ENCODE peak calls at places on chromosomes 12 and 14, in five cellular contexts. Y is cardiac fibroblast; C is astrocyte; H is amygdala; Z is stimulated activated CD4-positive, alpha-beta T cell treated with anti-CD3 and anti-CD28 coated beads, Interleukin-12 subunit alpha, Interleukin-12 subunit beta, amount 100 ng/mL, for 4 hours. M is an unnamed sample.

GRCh38 chr12:50014342-50014741 is 11.0 kb downstream of the RACGAP1 start:
- DNase-seq in Z (no peak), C (no peak), H (no peak), Y (no peak), M (no peak)

GRCh38 chr14:99127651-99128167 is 144.3 kb downstream of the BCL11B start:
- DNase-seq in H (no peak), Y (peak), Z (no peak), C (peak), M (no peak)

GRCh38 chr12:66662729-66663128 is 16.1 kb downstream of the GRIP1 start:
- DNase-seq in C (peak), Z (no peak), Y (peak), H (no peak), M (peak)

GRCh38 chr12:62191747-62192485 is 68.3 kb upstream of the USP15 start:
- DNase-seq in Y (peak), C (peak), Z (peak), H (no peak), M (peak)

GRCh38 chr12:130715996-130716917 is at the start of gene RIMBP2:
- DNase-seq in C (peak), Z (no peak), H (no peak), Y (peak), M (peak)

GRCh38 chr14:74309125-74309654 is 6.5 kb upstream of the ABCD4 start:
- DNase-seq in C (no peak), Z (no peak), Y (no peak), H (no peak), M (peak)

GRCh38 chr12:46965137-46965536 is 114.3 kb upstream of the PCED1B start:
- DNase-seq in H (no peak), C (peak), Y (no peak), Z (no peak), M (no peak)

GRCh38 chr14:96660135-96660534 is 137.0 kb upstream of the VRK1 start:
- DNase-seq in Y (no peak), H (no peak), Z (no peak), C (no peak), M (no peak)

GRCh38 chr14:94936901-94937321 is 167.0 kb upstream of the GSC start:
- DNase-seq in C (no peak), Y (peak), Z (no peak), H (no peak), M (no peak)

GRCh38 chr14:76011959-76012802 is 26.6 kb downstream of the IFT43 start:
- DNase-seq in Y (peak), H (peak), C (peak), Z (no peak), M (no peak)

GRCh38 chr14:51014086-51014485 is 69.8 kb upstream of the PYGL start:
- DNase-seq in C (peak), Y (peak), H (no peak), Z (no peak), M (no peak)

GRCh38 chr14:76257842-76258397 is 106.2 kb downstream of the GPATCH2L start:
- DNase-seq in Y (no peak), C (no peak), H (no peak), Z (no peak), M (no peak)

GRCh38 chr12:1864867-1865266 is 44.5 kb downstream of the LRTM2 start:
- DNase-seq in Y (no peak), Z (no peak), H (no peak), C (no peak), M (no peak)

GRCh38 chr12:94386422-94386821 is 73.2 kb downstream of the CEP83 start:
- DNase-seq in Y (peak), C (peak), H (no peak), Z (no peak), M (no peak)

GRCh38 chr14:75446447-75446846 is 18.6 kb downstream of the JDP2 start:
- DNase-seq in C (no peak), Y (no peak), Z (no peak), H (no peak), M (no peak)

GRCh38 chr14:49594347-49595089 is 4.2 kb upstream of the LRR1 start:
- DNase-seq in C (peak), Z (no peak), H (no peak), Y (peak), M (no peak)

GRCh38 chr14:23387916-23388882 is 11.4 kb downstream of the CMTM5 start:
- DNase-seq in C (no peak), Y (no peak), H (no peak), Z (no peak), M (no peak)

GRCh38 chr12:31835276-31835882 is 106.6 kb upstream of the AMN1 start:
- DNase-seq in Z (no peak), Y (no peak), H (no peak), C (no peak), M (peak)

GRCh38 chr12:76762556-76762955 is 1.4 kb upstream of the ZDHHC17 start:
- DNase-seq in Z (no peak), H (no peak), C (no peak), Y (no peak), M (peak)

GRCh38 chr14:27553820-27554219 is 956.0 kb upstream of the NOVA1 start:
- DNase-seq in C (no peak), Y (no peak), H (no peak), Z (no peak), M (no peak)

GRCh38 chr12:121804417-121805111 is 755 bp downstream of the SETD1B start:
- DNase-seq in H (no peak), Y (peak), C (no peak), Z (peak), M (peak)

GRCh38 chr12:94867066-94867855 is 136.2 kb downstream of the NDUFA12 start:
- DNase-seq in Z (no peak), Y (no peak), C (peak), H (no peak), M (peak)

GRCh38 chr14:68361231-68361630 is 431.6 kb downstream of the ZFP36L1 start:
- DNase-seq in Y (peak), Z (no peak), C (peak), H (no peak), M (no peak)

GRCh38 chr12:85550924-85551323 is 270.9 kb downstream of the ALX1 start:
- DNase-seq in Y (peak), C (no peak), Z (no peak), H (no peak), M (no peak)